ENCODE peak calls at places on chromosome 21, in four cellular contexts. One of them, this sample, is unnamed.

GRCh38 chr21:32515869-32516268 is 69.5 kb downstream of the TCP10L start:
- DNase-seq in CD4-positive, alpha-beta memory T cell: no peak
- DNase-seq in foreskin fibroblast: no peak
- DNase-seq in bronchial epithelial cell: no peak
- DNase-seq in this sample: no peak

GRCh38 chr21:37565530-37566223 is 199.1 kb downstream of the DYRK1A start:
- DNase-seq in CD4-positive, alpha-beta memory T cell: no peak
- DNase-seq in foreskin fibroblast: peak
- DNase-seq in bronchial epithelial cell: no peak
- DNase-seq in this sample: no peak

GRCh38 chr21:27269646-27270045 is 302.8 kb upstream of the ADAMTS5 start:
- DNase-seq in CD4-positive, alpha-beta memory T cell: no peak
- DNase-seq in foreskin fibroblast: peak
- DNase-seq in bronchial epithelial cell: peak
- DNase-seq in this sample: no peak

GRCh38 chr21:37374026-37374425 is 7.5 kb downstream of the DYRK1A start:
- DNase-seq in CD4-positive, alpha-beta memory T cell: no peak
- DNase-seq in foreskin fibroblast: peak
- DNase-seq in bronchial epithelial cell: peak
- DNase-seq in this sample: no peak

GRCh38 chr21:25421327-25422028 is 185.8 kb downstream of the MRPL39 start:
- DNase-seq in CD4-positive, alpha-beta memory T cell: peak
- DNase-seq in foreskin fibroblast: peak
- DNase-seq in bronchial epithelial cell: peak
- DNase-seq in this sample: peak

GRCh38 chr21:26751305-26751704 is 93.9 kb downstream of the ADAMTS1 start:
- DNase-seq in CD4-positive, alpha-beta memory T cell: no peak
- DNase-seq in foreskin fibroblast: no peak
- DNase-seq in bronchial epithelial cell: no peak
- DNase-seq in this sample: no peak

GRCh38 chr21:41045534-41046268 is 122.3 kb upstream of the BACE2 start:
- DNase-seq in CD4-positive, alpha-beta memory T cell: no peak
- DNase-seq in foreskin fibroblast: no peak
- DNase-seq in bronchial epithelial cell: peak
- DNase-seq in this sample: no peak

GRCh38 chr21:31383770-31384169 is 39.7 kb upstream of the TIAM1 start:
- DNase-seq in CD4-positive, alpha-beta memory T cell: no peak
- DNase-seq in foreskin fibroblast: no peak
- DNase-seq in bronchial epithelial cell: no peak
- DNase-seq in this sample: no peak

GRCh38 chr21:37700641-37701202 is 215.5 kb downstream of the KCNJ6 start:
- DNase-seq in CD4-positive, alpha-beta memory T cell: no peak
- DNase-seq in foreskin fibroblast: peak
- DNase-seq in bronchial epithelial cell: peak
- DNase-seq in this sample: no peak

GRCh38 chr21:15293251-15293650 is 228.5 kb upstream of the NRIP1 start:
- DNase-seq in CD4-positive, alpha-beta memory T cell: no peak
- DNase-seq in foreskin fibroblast: no peak
- DNase-seq in bronchial epithelial cell: peak
- DNase-seq in this sample: no peak

GRCh38 chr21:38351961-38352521 is 95.2 kb downstream of the KCNJ15 start:
- DNase-seq in CD4-positive, alpha-beta memory T cell: no peak
- DNase-seq in foreskin fibroblast: peak
- DNase-seq in bronchial epithelial cell: peak
- DNase-seq in this sample: no peak

GRCh38 chr21:28893687-28894086 is 99.0 kb downstream of the LTN1 start:
- DNase-seq in CD4-positive, alpha-beta memory T cell: no peak
- DNase-seq in foreskin fibroblast: no peak
- DNase-seq in bronchial epithelial cell: no peak
- DNase-seq in this sample: no peak

GRCh38 chr21:35932232-35932911 is 128.0 kb downstream of the SETD4 start:
- DNase-seq in CD4-positive, alpha-beta memory T cell: no peak
- DNase-seq in foreskin fibroblast: peak
- DNase-seq in bronchial epithelial cell: peak
- DNase-seq in this sample: peak

GRCh38 chr21:30436986-30437385 is 3.1 kb upstream of the KRTAP15-1 start:
- DNase-seq in CD4-positive, alpha-beta memory T cell: no peak
- DNase-seq in foreskin fibroblast: no peak
- DNase-seq in bronchial epithelial cell: no peak
- DNase-seq in this sample: no peak

GRCh38 chr21:36654341-36654740 is 44.6 kb upstream of the SIM2 start:
- DNase-seq in CD4-positive, alpha-beta memory T cell: no peak
- DNase-seq in foreskin fibroblast: no peak
- DNase-seq in bronchial epithelial cell: no peak
- DNase-seq in this sample: no peak

DNA sequence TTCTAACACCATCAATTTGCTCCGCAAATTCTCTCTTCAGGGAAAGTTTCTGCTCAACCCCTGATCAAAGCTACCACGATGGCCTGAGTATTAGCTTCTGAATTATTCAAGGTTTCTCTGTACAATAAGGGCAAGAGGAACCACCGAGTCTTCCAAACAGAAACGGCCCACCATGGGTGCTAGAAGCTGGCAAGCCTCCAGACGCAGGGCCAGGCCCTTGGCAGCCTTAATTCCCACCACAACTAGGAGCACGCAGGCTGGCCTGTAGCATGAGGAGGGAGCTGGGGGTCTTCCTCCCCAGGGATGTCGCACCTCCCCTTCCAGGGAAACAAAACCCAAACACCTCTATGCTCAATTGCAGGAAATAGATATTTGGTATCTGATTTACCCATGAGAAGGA is 11.1 kb downstream of the RSPH1 start:
- DNase-seq in CD4-positive, alpha-beta memory T cell: no peak
- DNase-seq in foreskin fibroblast: no peak
- DNase-seq in bronchial epithelial cell: no peak
- DNase-seq in this sample: no peak
- H3K4me3 ChIP-seq in CD4-positive, alpha-beta memory T cell: no peak
- H3K4me3 ChIP-seq in foreskin fibroblast: no peak
- H3K4me3 ChIP-seq in bronchial epithelial cell: no peak
- H3K4me3 ChIP-seq in this sample: no peak

GRCh38 chr21:46100020-46100419 is 2.1 kb downstream of the COL6A2 start:
- DNase-seq in CD4-positive, alpha-beta memory T cell: no peak
- DNase-seq in foreskin fibroblast: no peak
- DNase-seq in bronchial epithelial cell: no peak
- DNase-seq in this sample: no peak
- H3K4me3 ChIP-seq in CD4-positive, alpha-beta memory T cell: no peak
- H3K4me3 ChIP-seq in foreskin fibroblast: peak
- H3K4me3 ChIP-seq in bronchial epithelial cell: no peak
- H3K4me3 ChIP-seq in this sample: no peak

DNA sequence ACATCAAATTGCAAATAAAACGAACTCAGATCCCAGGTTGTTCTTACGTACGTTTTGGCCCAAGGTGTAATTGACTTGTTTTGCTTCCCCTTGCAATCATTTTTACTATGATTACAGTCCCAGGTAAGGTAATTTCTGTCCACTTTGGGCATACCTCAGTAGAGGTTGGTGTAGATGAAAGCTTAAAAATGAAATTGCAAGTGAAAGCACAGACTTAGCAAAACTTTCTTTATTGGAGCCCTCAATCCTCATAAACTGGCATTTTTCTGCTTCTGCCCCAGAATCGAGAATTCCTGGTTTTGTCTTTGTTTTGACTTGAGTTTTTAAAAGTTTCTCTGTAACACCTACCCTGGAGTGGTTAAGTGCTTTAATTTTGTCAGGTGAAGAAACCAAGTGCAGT is 9.4 kb downstream of the MRPS6 start:
- DNase-seq in CD4-positive, alpha-beta memory T cell: no peak
- DNase-seq in foreskin fibroblast: no peak
- DNase-seq in bronchial epithelial cell: no peak
- DNase-seq in this sample: no peak
- H3K4me3 ChIP-seq in CD4-positive, alpha-beta memory T cell: no peak
- H3K4me3 ChIP-seq in foreskin fibroblast: no peak
- H3K4me3 ChIP-seq in bronchial epithelial cell: no peak
- H3K4me3 ChIP-seq in this sample: no peak

DNA sequence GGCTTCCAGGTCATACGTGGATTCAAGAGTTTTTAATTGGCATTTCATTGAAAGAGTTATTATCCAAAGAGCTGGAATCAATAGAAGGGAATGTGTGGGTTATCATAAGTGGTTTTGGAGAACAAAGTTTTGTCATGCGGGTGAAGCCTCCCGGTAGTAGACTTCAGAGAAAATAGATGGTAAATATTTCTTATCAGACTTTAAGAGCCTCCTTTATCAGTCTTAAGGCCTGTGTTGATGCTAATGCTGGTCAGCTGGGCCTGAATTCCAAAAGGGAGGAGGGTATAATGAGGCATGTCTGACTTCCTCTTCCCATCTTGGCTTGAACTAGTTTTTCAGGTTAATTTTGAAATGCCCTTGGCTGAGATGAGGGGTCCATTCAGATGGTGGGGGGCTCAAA is 89.7 kb downstream of the ITSN1 start:
- DNase-seq in CD4-positive, alpha-beta memory T cell: no peak
- DNase-seq in foreskin fibroblast: no peak
- DNase-seq in bronchial epithelial cell: no peak
- DNase-seq in this sample: no peak
- H3K4me3 ChIP-seq in CD4-positive, alpha-beta memory T cell: no peak
- H3K4me3 ChIP-seq in foreskin fibroblast: no peak
- H3K4me3 ChIP-seq in bronchial epithelial cell: no peak
- H3K4me3 ChIP-seq in this sample: no peak

GRCh38 chr21:21146587-21147373 is 148.6 kb downstream of the NCAM2 start:
- DNase-seq in CD4-positive, alpha-beta memory T cell: no peak
- DNase-seq in foreskin fibroblast: no peak
- DNase-seq in bronchial epithelial cell: no peak
- DNase-seq in this sample: no peak
- H3K4me3 ChIP-seq in CD4-positive, alpha-beta memory T cell: no peak
- H3K4me3 ChIP-seq in foreskin fibroblast: no peak
- H3K4me3 ChIP-seq in bronchial epithelial cell: no peak
- H3K4me3 ChIP-seq in this sample: no peak

DNA sequence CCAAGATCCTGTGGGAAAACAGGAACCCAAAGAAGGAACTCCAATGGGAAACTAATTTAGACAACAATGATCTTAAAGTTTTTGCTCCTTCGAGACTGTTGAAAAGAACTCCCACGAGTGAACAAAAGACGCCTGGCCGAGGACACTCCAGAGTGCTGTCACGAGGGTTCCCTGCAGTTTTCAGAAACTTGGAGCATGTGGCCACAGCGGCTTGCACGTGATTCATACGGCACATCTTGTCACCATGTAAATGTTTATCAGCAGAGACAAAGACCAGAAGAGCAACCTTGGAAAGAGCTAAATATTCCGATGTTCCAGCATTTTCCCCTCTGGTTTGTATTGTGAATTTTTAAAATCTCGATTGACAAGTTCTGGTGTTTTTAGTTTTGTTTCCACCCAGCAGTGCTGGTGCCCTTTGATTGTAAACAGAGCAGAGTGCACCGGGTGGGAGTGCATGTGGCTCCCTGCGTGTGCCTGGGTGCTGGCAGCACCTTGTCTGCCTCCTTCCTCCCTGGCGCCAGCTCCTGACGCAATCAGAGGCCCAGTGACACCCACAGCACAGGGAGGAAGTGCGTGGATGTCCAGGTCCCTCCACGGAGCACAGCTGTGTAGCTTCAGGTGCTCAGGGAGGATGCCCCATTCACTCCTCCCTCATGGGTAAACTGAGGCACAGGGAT is 23.0 kb downstream of the LRRC3 start:
- DNase-seq in CD4-positive, alpha-beta memory T cell: no peak
- DNase-seq in foreskin fibroblast: no peak
- DNase-seq in bronchial epithelial cell: no peak
- DNase-seq in this sample: no peak
- H3K4me3 ChIP-seq in CD4-positive, alpha-beta memory T cell: no peak
- H3K4me3 ChIP-seq in foreskin fibroblast: no peak
- H3K4me3 ChIP-seq in bronchial epithelial cell: no peak
- H3K4me3 ChIP-seq in this sample: no peak

GRCh38 chr21:44931501-44932365 is 8.1 kb upstream of the SLX9 start:
- DNase-seq in CD4-positive, alpha-beta memory T cell: no peak
- DNase-seq in foreskin fibroblast: no peak
- DNase-seq in bronchial epithelial cell: no peak
- DNase-seq in this sample: no peak

GRCh38 chr21:44933938-44934260 is 5.9 kb upstream of the SLX9 start:
- DNase-seq in CD4-positive, alpha-beta memory T cell: no peak
- DNase-seq in foreskin fibroblast: no peak
- DNase-seq in bronchial epithelial cell: no peak
- DNase-seq in this sample: no peak

GRCh38 chr21:44933199-44933937 is 6.5 kb upstream of the SLX9 start:
- DNase-seq in CD4-positive, alpha-beta memory T cell: no peak
- DNase-seq in foreskin fibroblast: no peak
- DNase-seq in bronchial epithelial cell: no peak
- DNase-seq in this sample: no peak

GRCh38 chr21:44931137-44931500 is 8.7 kb upstream of the SLX9 start:
- DNase-seq in CD4-positive, alpha-beta memory T cell: peak
- DNase-seq in foreskin fibroblast: no peak
- DNase-seq in bronchial epithelial cell: no peak
- DNase-seq in this sample: no peak

GRCh38 chr21:44932366-44933181 is 7.3 kb upstream of the SLX9 start:
- DNase-seq in CD4-positive, alpha-beta memory T cell: peak
- DNase-seq in foreskin fibroblast: no peak
- DNase-seq in bronchial epithelial cell: no peak
- DNase-seq in this sample: peak
- H3K4me3 ChIP-seq in CD4-positive, alpha-beta memory T cell: peak
- H3K4me3 ChIP-seq in foreskin fibroblast: peak
- H3K4me3 ChIP-seq in bronchial epithelial cell: peak
- H3K4me3 ChIP-seq in this sample: no peak

This sample was measured in CD4-positive, CD25-positive, alpha-beta regulatory T cell.